ENCODE peak calls at places on chromosomes 11 and 22, in eight cellular contexts. V is lower lobe of right lung; Q is GM23248; K is uterus; P is mucosa of descending colon; A is CD4-positive, alpha-beta memory T cell; E is pancreas; O is HAP-1. C is an unnamed sample. For H3K4me1, the result is how much of the 10 kb centered on the place peaks cover.

GRCh38 chr22:49930596-49931412 is 12.4 kb downstream of the CRELD2 start:
- DNase-seq in V (peak), Q (peak), K (no peak), P (no peak), A (peak), E (peak), O (peak), C (no peak)

GRCh38 chr11:46697303-46697702 is 3.1 kb downstream of the ARHGAP1 start:
- DNase-seq in V (no peak), Q (peak), K (no peak), P (no peak), A (no peak), E (no peak), O (no peak), C (no peak)

GRCh38 chr11:72609045-72609444 is 65.2 kb downstream of the PDE2A start:
- DNase-seq in V (no peak), Q (peak), K (no peak), P (no peak), A (no peak), E (no peak), O (peak), C (no peak)

GRCh38 chr22:36073476-36073875 is 44.9 kb upstream of the RBFOX2 start:
- DNase-seq in V (no peak), Q (peak), K (no peak), P (no peak), A (no peak), E (no peak), O (no peak), C (no peak)

GRCh38 chr11:78202733-78203167 is 14.0 kb downstream of the USP35 start:
- DNase-seq in V (peak), Q (no peak), K (no peak), P (no peak), A (peak), E (no peak), O (no peak), C (no peak)

GRCh38 chr11:65589444-65590239 is 6.0 kb downstream of the KCNK7 start:
- DNase-seq in V (no peak), Q (no peak), K (no peak), P (no peak), A (no peak), E (no peak), O (no peak), C (no peak)

GRCh38 chr11:94734563-94735275 is 33.4 kb upstream of the AMOTL1 start:
- DNase-seq in V (no peak), Q (no peak), K (no peak), P (no peak), A (no peak), E (no peak), O (no peak), C (no peak)

GRCh38 chr11:60700689-60701508 is 1.5 kb downstream of the MS4A8 start:
- DNase-seq in V (no peak), Q (peak), K (no peak), P (no peak), A (no peak), E (no peak), O (peak), C (no peak)

GRCh38 chr11:108648528-108648885 is 16.4 kb upstream of the DDX10 start:
- DNase-seq in V (no peak), Q (no peak), K (no peak), P (no peak), A (no peak), E (no peak), O (no peak), C (no peak)

GRCh38 chr22:38966379-38966700 is 8.9 kb downstream of the APOBEC3A start:
- DNase-seq in V (no peak), Q (no peak), K (no peak), P (peak), A (no peak), E (no peak), O (no peak), C (no peak)

GRCh38 chr22:20867179-20868099 is 8.6 kb downstream of the SNAP29 start:
- DNase-seq in V (no peak), Q (peak), K (peak), P (peak), A (no peak), E (no peak), O (no peak), C (no peak)

GRCh38 chr11:113531575-113532451 is 56.6 kb upstream of the DRD2 start:
- DNase-seq in V (no peak), Q (peak), K (no peak), P (no peak), A (no peak), E (no peak), O (no peak), C (no peak)

GRCh38 chr11:71171024-71171423 is 81.4 kb downstream of the SHANK2 start:
- DNase-seq in V (no peak), Q (no peak), K (no peak), P (no peak), A (no peak), E (no peak), O (no peak), C (no peak)

GRCh38 chr11:60625262-60625661 is 74.2 kb upstream of the MS4A8 start:
- DNase-seq in V (no peak), Q (peak), K (no peak), P (no peak), A (no peak), E (no peak), O (peak), C (no peak)

GRCh38 chr11:93648168-93648567 is 13.3 kb upstream of the CEP295 start:
- DNase-seq in V (no peak), Q (peak), K (no peak), P (no peak), A (no peak), E (no peak), O (no peak), C (no peak)

GRCh38 chr11:19895776-19896175 is 183.1 kb downstream of the NAV2 start:
- DNase-seq in V (no peak), Q (no peak), K (no peak), P (no peak), A (no peak), E (no peak), O (no peak), C (no peak)

GRCh38 chr22:17411213-17411612 is 42.0 kb downstream of the CECR2 start:
- DNase-seq in V (no peak), Q (no peak), K (peak), P (no peak), A (no peak), E (no peak), O (no peak), C (no peak)

GRCh38 chr22:38645430-38645829 is 10.8 kb downstream of the FAM227A start:
- DNase-seq in V (no peak), Q (no peak), K (no peak), P (no peak), A (no peak), E (no peak), O (no peak), C (no peak)

GRCh38 chr11:46418751-46419150 is 27.2 kb upstream of the CHRM4 start:
- DNase-seq in V (no peak), Q (no peak), K (no peak), P (no peak), A (no peak), E (no peak), O (no peak), C (no peak)

GRCh38 chr11:122920579-122920978 is 38.0 kb downstream of the JHY start:
- DNase-seq in V (peak), Q (no peak), K (no peak), P (no peak), A (no peak), E (no peak), O (no peak), C (no peak)

GRCh38 chr11:69775163-69775755 is at the start of gene FGF4:
- DNase-seq in V (no peak), Q (no peak), K (no peak), P (no peak), A (no peak), E (no peak), O (peak), C (no peak)

GRCh38 chr11:1994121-1994520 is 3.5 kb downstream of the H19 start:
- DNase-seq in V (no peak), Q (no peak), K (no peak), P (no peak), A (no peak), E (peak), O (no peak), C (no peak)

GRCh38 chr11:57649826-57650738 is at the start of gene YPEL4:
- DNase-seq in V (peak), Q (peak), K (peak), P (peak), A (peak), E (no peak), O (peak), C (no peak)

GRCh38 chr11:125871391-125872137 is 15.9 kb upstream of the HYLS1 start:
- DNase-seq in V (no peak), Q (peak), K (no peak), P (no peak), A (peak), E (no peak), O (peak), C (no peak)

GRCh38 chr11:78100276-78101040 is 20.8 kb upstream of the NDUFC2 start:
- DNase-seq in V (no peak), Q (no peak), K (no peak), P (no peak), A (no peak), E (no peak), O (no peak), C (no peak)

GRCh38 chr11:2776351-2777061 is 76.7 kb upstream of the KCNQ1OT1 start:
- DNase-seq in V (peak), Q (no peak), K (peak), P (peak), A (no peak), E (peak), O (peak), C (peak)

GRCh38 chr11:19779740-19780139 is 67.1 kb downstream of the NAV2 start:
- DNase-seq in V (no peak), Q (no peak), K (no peak), P (no peak), A (no peak), E (no peak), O (no peak), C (no peak)

GRCh38 chr11:134905513-134905912 is 493.5 kb upstream of the B3GAT1 start:
- DNase-seq in V (no peak), Q (no peak), K (no peak), P (no peak), A (no peak), E (no peak), O (no peak), C (no peak)

GRCh38 chr11:123166095-123166559 is 28.9 kb downstream of the CLMP start:
- DNase-seq in V (peak), Q (peak), K (peak), P (no peak), A (no peak), E (no peak), O (peak), C (no peak)

GRCh38 chr11:61554172-61554988 is 26.5 kb downstream of the SYT7 start:
- DNase-seq in V (no peak), Q (no peak), K (no peak), P (no peak), A (no peak), E (no peak), O (no peak), C (no peak)

GRCh38 chr11:93072236-93072635 is 102.8 kb downstream of the MTNR1B start:
- DNase-seq in V (no peak), Q (no peak), K (no peak), P (no peak), A (no peak), E (no peak), O (peak), C (no peak)

GRCh38 chr22:32918741-32919140 is 117.2 kb downstream of the TIMP3 start:
- DNase-seq in V (no peak), Q (no peak), K (no peak), P (no peak), A (no peak), E (no peak), O (no peak), C (no peak)
- H3K4me1 ChIP-seq in V (under half), Q (under half), K (under half), P (under half), A (under half), E (under half), O (under half), C (under half)

DNA sequence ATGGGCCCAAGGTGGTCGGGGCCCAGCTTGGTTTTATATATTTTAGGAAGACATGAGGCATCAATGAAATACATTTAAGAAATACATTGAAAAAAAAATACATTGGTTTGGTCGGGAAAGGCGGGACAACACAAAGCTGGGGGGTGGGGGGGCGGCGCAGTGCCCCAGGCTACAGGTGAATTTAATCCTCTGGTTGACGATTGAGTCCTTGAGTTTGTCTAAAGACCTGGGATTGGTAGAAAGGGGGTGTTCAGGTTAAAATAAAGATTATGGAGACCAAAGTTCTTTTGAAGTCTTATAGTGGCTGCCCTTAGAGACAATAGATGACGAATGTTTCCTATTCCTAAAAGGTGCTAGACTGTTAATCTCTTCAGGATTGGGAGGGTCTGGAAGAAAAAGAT is 3.1 kb downstream of the IFITM1 start:
- DNase-seq in V (no peak), Q (no peak), K (no peak), P (no peak), A (peak), E (no peak), O (peak), C (no peak)
- H3K4me1 ChIP-seq in V (half or more), Q (under half), K (under half), P (under half), A (under half), E (under half), O (under half), C (under half)

GRCh38 chr11:35621620-35622019 is 3.4 kb downstream of the FJX1 start:
- DNase-seq in V (no peak), Q (no peak), K (no peak), P (no peak), A (no peak), E (no peak), O (no peak), C (no peak)
- H3K4me1 ChIP-seq in V (under half), Q (under half), K (under half), P (under half), A (under half), E (under half), O (under half), C (under half)

DNA sequence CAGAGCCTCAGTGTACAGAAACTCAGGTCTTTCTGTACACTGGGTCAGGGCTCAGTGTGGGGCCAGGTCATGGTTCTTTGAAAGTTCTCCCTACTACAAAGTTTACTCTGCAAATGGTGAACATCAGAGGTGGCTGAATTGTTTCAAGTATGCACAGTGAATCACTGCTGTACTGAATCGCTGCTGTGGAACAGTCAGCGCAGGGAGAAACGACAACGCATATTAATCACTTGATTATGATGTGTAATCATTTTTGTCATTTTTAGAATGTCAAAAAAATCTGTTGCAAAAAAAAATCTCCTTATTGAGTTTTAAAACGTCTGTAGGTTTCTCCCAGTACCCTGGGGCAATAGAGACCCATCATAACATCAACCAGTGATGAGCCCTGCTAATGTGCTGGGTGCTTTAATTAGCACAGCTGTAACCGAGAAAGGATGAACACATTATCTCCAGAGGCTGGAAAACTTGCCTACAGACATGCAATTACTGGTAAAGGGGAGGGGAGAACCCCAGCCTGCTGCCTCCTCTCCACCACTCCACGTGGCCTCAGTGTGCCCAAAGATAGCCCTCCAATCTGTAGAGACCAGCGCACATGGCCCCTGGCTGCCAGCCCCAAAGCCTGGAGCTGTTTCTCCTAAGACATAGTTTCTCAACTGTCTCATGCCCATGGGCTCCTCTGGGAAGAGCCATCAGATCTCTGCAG is 12.8 kb downstream of the ARRB1 start:
- DNase-seq in V (no peak), Q (peak), K (no peak), P (no peak), A (no peak), E (no peak), O (no peak), C (no peak)
- H3K4me1 ChIP-seq in V (half or more), Q (under half), K (under half), P (half or more), A (half or more), E (half or more), O (under half), C (half or more)

GRCh38 chr11:3859373-3859881 is 4.0 kb downstream of the STIM1 start:
- DNase-seq in V (no peak), Q (no peak), K (no peak), P (peak), A (no peak), E (peak), O (peak), C (no peak)
- H3K4me1 ChIP-seq in V (half or more), Q (under half), K (under half), P (under half), A (half or more), E (under half), O (under half), C (half or more)

C was measured in suprapubic skin.